ENCODE peak calls at places on chromosomes 12 and 14, in ten cellular contexts. X is fibroblast of lung, I is small intestine, U is MCF 10A, R is fibroblast of the conjunctiva, H is amniotic stem cell, J is EL, N is foreskin fibroblast, P is NCI-H1436, S is NCI-H526 treated with DMSO at 0.1 percent for 48 hours. F is an unnamed sample.

GRCh38 chr12:116628989-116629388 is 69.8 kb downstream of the MAP1LC3B2 start:
- DNase-seq in X (no peak), I (peak), U (no peak), R (no peak), H (no peak), J (no peak), N (no peak), P (no peak), S (peak), F (no peak)

GRCh38 chr14:93095742-93096510 is 19.8 kb downstream of the ITPK1 start:
- DNase-seq in X (no peak), I (no peak), U (no peak), R (no peak), H (no peak), J (no peak), N (no peak), P (no peak), S (no peak), F (no peak)

GRCh38 chr12:124608451-124608870 is 41.0 kb upstream of the NCOR2 start:
- DNase-seq in X (no peak), I (peak), U (peak), R (no peak), H (no peak), J (no peak), N (peak), P (no peak), S (no peak), F (no peak)

GRCh38 chr12:93500201-93500600 is 32.9 kb downstream of the MRPL42 start:
- DNase-seq in X (no peak), I (no peak), U (no peak), R (no peak), H (no peak), J (no peak), N (no peak), P (no peak), S (no peak), F (no peak)

GRCh38 chr14:96047101-96047500 is 7.9 kb downstream of the C14orf132 start:
- DNase-seq in X (no peak), I (no peak), U (no peak), R (no peak), H (no peak), J (no peak), N (no peak), P (no peak), S (no peak), F (no peak)

GRCh38 chr12:4323400-4323799 is 2.4 kb downstream of the TIGAR start:
- DNase-seq in X (no peak), I (no peak), U (no peak), R (no peak), H (no peak), J (no peak), N (no peak), P (no peak), S (no peak), F (no peak)

GRCh38 chr12:79121486-79121885 is 256.9 kb downstream of the SYT1 start:
- DNase-seq in X (no peak), I (no peak), U (peak), R (no peak), H (no peak), J (peak), N (peak), P (no peak), S (no peak), F (no peak)

GRCh38 chr12:62649412-62650116 is 182.9 kb downstream of the MON2 start:
- DNase-seq in X (no peak), I (no peak), U (no peak), R (no peak), H (no peak), J (no peak), N (no peak), P (no peak), S (no peak), F (no peak)

GRCh38 chr12:54759751-54760150 is 94.6 kb upstream of the MUCL1 start:
- DNase-seq in X (no peak), I (peak), U (peak), R (no peak), H (no peak), J (peak), N (peak), P (peak), S (peak), F (no peak)

GRCh38 chr14:81269100-81269978 is 48.6 kb upstream of the GTF2A1 start:
- DNase-seq in X (peak), I (peak), U (peak), R (no peak), H (no peak), J (peak), N (peak), P (peak), S (peak), F (peak)

GRCh38 chr14:30108975-30109700 is 181.5 kb upstream of the PRKD1 start:
- DNase-seq in X (peak), I (no peak), U (no peak), R (peak), H (peak), J (peak), N (peak), P (peak), S (no peak), F (no peak)

GRCh38 chr14:61369097-61369496 is 47.7 kb downstream of the PRKCH start:
- DNase-seq in X (no peak), I (no peak), U (no peak), R (no peak), H (no peak), J (no peak), N (no peak), P (no peak), S (no peak), F (no peak)

F was measured in colonic mucosa.